ENCODE peak calls at places on chromosome 1, in five cellular contexts. P is HTR-8/SVneo, M is upper lobe of left lung, B is NCI-H1092 treated with DMSO at 0.1 percent for 48 hours, T is Right ventricle myocardium inferior. A is an unnamed sample.

GRCh38 chr1:111270781-111271463 is 19.7 kb upstream of the CHIA start:
- DNase-seq in B (no peak), T (no peak), M (peak; percentile 79), P (no peak), A (no peak)

GRCh38 chr1:103461171-103462105 is 64.1 kb upstream of the RNPC3 start:
- DNase-seq in M (no peak), T (no peak), B (peak; percentile 20), P (peak; percentile 19), A (peak; percentile 30)

GRCh38 chr1:208349679-208350330 is 105.6 kb upstream of the PLXNA2 start:
- DNase-seq in B (no peak), M (no peak), T (no peak), P (no peak), A (peak; percentile 41)

GRCh38 chr1:54787604-54788003 is 13.5 kb downstream of the TTC22 start:
- DNase-seq in P (no peak), B (no peak), M (peak; percentile 52), T (no peak), A (no peak)

GRCh38 chr1:230191079-230191478 is 124.0 kb downstream of the GALNT2 start:
- DNase-seq in B (no peak), T (no peak), P (no peak), M (no peak), A (no peak)

GRCh38 chr1:14852301-14852700 is 253.8 kb downstream of the KAZN start:
- DNase-seq in M (peak; percentile 44), T (no peak), B (peak; percentile 77), P (no peak), A (peak; percentile 98)

GRCh38 chr1:15261155-15262002 is 14.4 kb downstream of the FHAD1 start:
- DNase-seq in P (no peak), M (no peak), T (peak; percentile 77), B (no peak), A (no peak)

GRCh38 chr1:8873506-8874229 is 4.8 kb downstream of the ENO1 start:
- DNase-seq in T (peak; percentile 86), P (peak; percentile 88), B (no peak), M (no peak), A (peak; percentile 37)

GRCh38 chr1:13699936-13700520 is at the start of gene PRDM2:
- DNase-seq in P (peak; percentile 32), B (peak; percentile 44), M (peak; percentile 95), T (peak; percentile 83), A (peak; percentile 31)